ENCODE peak calls at places on chromosomes 5 and 9, in five cellular contexts. I is tibial artery; X is cardiac muscle cell; S is lower lobe of right lung; F is CD4-positive, alpha-beta T cell. N is an unnamed sample.

GRCh38 chr9:126377521-126377920 is 50.9 kb downstream of the MVB12B start:
- DNase-seq in F (no peak), I (no peak), X (no peak), S (no peak), N (peak)

GRCh38 chr5:132867046-132867451 is 607 bp downstream of the UQCRQ start:
- DNase-seq in X (no peak), I (no peak), S (no peak), F (no peak), N (no peak)

GRCh38 chr5:141419074-141419880 is 1.6 kb upstream of the PCDHGA11 start:
- DNase-seq in I (no peak), F (no peak), S (no peak), X (no peak), N (no peak)

GRCh38 chr9:131817627-131818026 is 77.8 kb upstream of the RAPGEF1 start:
- DNase-seq in X (no peak), I (no peak), S (no peak), F (no peak), N (no peak)

GRCh38 chr5:121640298-121640697 is 211.4 kb upstream of the FTMT start:
- DNase-seq in S (no peak), X (no peak), I (no peak), F (no peak), N (no peak)

GRCh38 chr5:129098488-129099183 is 4.1 kb downstream of the ISOC1 start:
- DNase-seq in X (peak), I (no peak), F (no peak), S (no peak), N (no peak)

GRCh38 chr5:131377785-131378325 is 114.0 kb downstream of the CDC42SE2 start:
- DNase-seq in F (no peak), S (no peak), I (no peak), X (peak), N (no peak)

GRCh38 chr5:120538149-120538548 is 74.0 kb downstream of the PRR16 start:
- DNase-seq in S (no peak), I (no peak), X (no peak), F (no peak), N (no peak)

GRCh38 chr5:150605546-150605945 is 34.9 kb upstream of the SYNPO start:
- DNase-seq in I (no peak), F (no peak), X (peak), S (peak), N (no peak)

GRCh38 chr5:181159286-181160143 is 12.1 kb downstream of the OR2V2 start:
- DNase-seq in S (peak), X (peak), I (peak), F (peak), N (peak)

GRCh38 chr9:15329539-15330109 is 22.6 kb upstream of the TTC39B start:
- DNase-seq in F (no peak), I (no peak), X (no peak), S (no peak), N (no peak)

GRCh38 chr9:114472765-114473446 is 32.4 kb downstream of the WHRN start:
- DNase-seq in S (no peak), I (peak), X (no peak), F (no peak), N (no peak)

GRCh38 chr9:36893148-36893547 is 140.9 kb downstream of the PAX5 start:
- DNase-seq in F (no peak), X (no peak), S (no peak), I (no peak), N (no peak)

GRCh38 chr9:8394341-8394740 is 594.8 kb upstream of the DMAC1 start:
- DNase-seq in S (no peak), I (no peak), X (no peak), F (no peak), N (no peak)

GRCh38 chr5:2758632-2759031 is 7.2 kb upstream of the IRX2 start:
- DNase-seq in S (no peak), X (no peak), F (no peak), I (peak), N (no peak)

GRCh38 chr5:175457466-175457865 is 13.5 kb upstream of the DRD1 start:
- DNase-seq in X (no peak), I (no peak), S (no peak), F (no peak), N (no peak)

GRCh38 chr9:133394687-133395271 is 18.6 kb downstream of the STKLD1 start:
- DNase-seq in S (no peak), I (no peak), F (no peak), X (no peak), N (no peak)

GRCh38 chr9:89808801-89809200 is 204.0 kb downstream of the GADD45G start:
- DNase-seq in X (peak), S (peak), F (no peak), I (peak), N (no peak)

GRCh38 chr5:80346055-80346454 is 26.3 kb downstream of the SPZ1 start:
- DNase-seq in I (no peak), X (peak), S (no peak), F (peak), N (no peak)

GRCh38 chr5:876398-877365 is 15.9 kb downstream of the BRD9 start:
- DNase-seq in F (no peak), S (no peak), I (no peak), X (no peak), N (no peak)

GRCh38 chr5:151739395-151739794 is 19.0 kb downstream of the ATOX1 start:
- DNase-seq in S (no peak), X (peak), I (no peak), F (no peak), N (no peak)

GRCh38 chr5:151042453-151043093 is 22.2 kb downstream of the GPX3 start:
- DNase-seq in I (no peak), F (no peak), S (peak), X (no peak), N (no peak)

GRCh38 chr9:104682642-104683041 is 11.7 kb upstream of the OR13D1 start:
- DNase-seq in S (no peak), X (peak), F (no peak), I (no peak), N (no peak)

GRCh38 chr5:125485003-125485641 is 738.7 kb upstream of the ZNF608 start:
- DNase-seq in S (no peak), I (peak), X (peak), F (no peak), N (peak)

GRCh38 chr5:81249240-81249639 is 16.1 kb downstream of the CKMT2 start:
- DNase-seq in F (no peak), I (no peak), X (no peak), S (no peak), N (no peak)

GRCh38 chr5:13987843-13988464 is 43.5 kb upstream of the DNAH5 start:
- DNase-seq in S (no peak), F (no peak), X (peak), I (no peak), N (peak)

GRCh38 chr9:71909887-71910601 is 949 bp downstream of the ABHD17B start:
- DNase-seq in X (peak), F (no peak), I (peak), S (peak), N (peak)

GRCh38 chr5:134451618-134452505 is 40.2 kb upstream of the CDKN2AIPNL start:
- DNase-seq in F (no peak), S (no peak), X (peak), I (peak), N (no peak)

GRCh38 chr9:37528652-37529072 is 42.9 kb downstream of the POLR1E start:
- DNase-seq in S (no peak), F (no peak), I (no peak), X (no peak), N (no peak)

GRCh38 chr9:31030741-31031202 is 1353.7 kb upstream of the ACO1 start:
- DNase-seq in I (no peak), S (no peak), X (peak), F (no peak), N (no peak)

GRCh38 chr5:97224112-97224750 is 41.2 kb upstream of the RIOK2 start:
- DNase-seq in X (peak), F (no peak), S (no peak), I (no peak), N (no peak)

GRCh38 chr5:110514030-110514429 is 212.4 kb downstream of the TMEM232 start:
- DNase-seq in X (no peak), I (no peak), F (no peak), S (no peak), N (no peak)

GRCh38 chr5:172858990-172859811 is 25.1 kb downstream of the ERGIC1 start:
- DNase-seq in I (peak), F (no peak), X (peak), S (peak), N (no peak)

GRCh38 chr5:172443441-172444109 is 10.8 kb downstream of the SH3PXD2B start:
- DNase-seq in S (peak), I (peak), X (peak), F (no peak), N (no peak)

GRCh38 chr9:83981126-83981871 is 694 bp downstream of the RMI1 start:
- DNase-seq in X (peak), F (no peak), I (no peak), S (no peak), N (no peak)

GRCh38 chr9:16039103-16039987 is 486.5 kb downstream of the CCDC171 start:
- DNase-seq in I (no peak), X (peak), S (no peak), F (no peak), N (peak)

GRCh38 chr5:83219077-83219476 is 141.7 kb downstream of the XRCC4 start:
- DNase-seq in S (no peak), X (no peak), I (no peak), F (no peak), N (no peak)

DNA sequence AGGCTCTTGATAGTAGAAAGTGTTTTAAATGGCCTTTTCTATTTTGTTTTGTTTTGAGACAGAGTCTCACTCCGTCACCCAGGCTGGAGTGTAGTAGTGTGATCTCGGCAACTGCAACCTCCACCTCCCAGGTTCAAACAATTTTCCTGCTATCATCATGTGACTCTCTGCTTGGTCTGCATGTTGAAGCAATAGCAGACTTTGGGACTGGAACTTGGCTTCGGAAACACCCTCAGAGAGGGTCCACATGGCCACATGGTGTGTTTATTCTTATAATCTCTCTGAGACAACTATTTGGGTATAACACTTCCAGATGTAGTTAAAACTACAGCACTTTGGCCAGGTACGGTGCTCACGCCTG is 10.9 kb downstream of the SLC1A1 start:
- DNase-seq in F (no peak), I (no peak), S (no peak), X (no peak), N (no peak)
- H3K27ac ChIP-seq in F (no peak), I (no peak), S (no peak), X (no peak), N (no peak)

DNA sequence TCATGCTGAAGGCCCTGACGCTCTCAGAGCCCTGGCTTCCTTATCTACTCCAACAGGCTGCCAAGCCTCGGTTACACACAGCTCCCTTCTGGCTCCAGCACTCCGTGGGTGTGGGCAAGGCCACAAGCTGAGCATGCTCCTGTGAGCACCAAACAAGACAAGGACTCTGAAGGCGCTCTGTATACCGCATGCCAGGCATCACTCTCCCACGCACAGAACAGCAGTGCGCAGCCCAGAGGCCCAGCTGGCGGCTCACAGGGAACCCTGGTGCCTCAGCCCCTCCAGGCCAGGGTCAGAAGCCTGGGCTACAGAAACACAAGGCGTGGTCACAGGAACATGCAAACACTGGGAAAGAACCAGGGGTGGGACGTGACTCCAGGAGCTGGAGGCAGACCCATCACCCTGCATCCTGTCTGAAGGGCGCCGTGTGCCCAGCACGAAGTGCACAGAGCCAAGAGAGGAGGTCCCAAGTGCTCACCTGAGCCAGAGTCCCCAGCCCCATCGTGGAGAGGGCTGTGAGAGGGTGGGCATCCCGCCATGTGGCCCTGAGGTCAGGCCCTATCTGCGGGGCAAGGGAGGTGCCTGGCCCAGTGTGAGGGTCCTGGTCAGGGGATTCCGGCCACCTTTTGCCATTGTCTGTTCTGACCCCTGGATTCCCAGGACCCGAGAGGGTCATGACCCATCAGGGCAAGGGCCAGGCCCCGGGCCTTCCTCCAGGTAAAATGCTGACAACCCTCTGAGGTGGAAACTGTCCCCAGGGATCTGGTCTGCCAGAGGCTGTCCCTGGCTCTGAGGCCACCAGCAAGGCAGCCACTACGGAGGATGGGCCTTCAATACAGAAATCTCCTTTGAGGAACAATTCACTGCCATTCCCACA is 54.7 kb downstream of the COL23A1 start:
- DNase-seq in X (peak), F (no peak), S (no peak), I (no peak), N (no peak)
- H3K27ac ChIP-seq in X (peak), F (no peak), S (no peak), I (no peak), N (no peak)

GRCh38 chr5:178114325-178115135 is 1.2 kb downstream of the N4BP3 start:
- DNase-seq in I (no peak), X (no peak), S (no peak), F (peak), N (no peak)
- H3K27ac ChIP-seq in I (no peak), X (no peak), S (peak), F (no peak), N (no peak)

GRCh38 chr9:129162901-129163670 is 15.0 kb downstream of the IER5L start:
- DNase-seq in X (peak), I (no peak), S (no peak), F (no peak), N (no peak)

GRCh38 chr9:129163753-129164152 is 14.3 kb downstream of the IER5L start:
- DNase-seq in S (no peak), I (no peak), F (no peak), X (no peak), N (no peak)

GRCh38 chr9:129166962-129167557 is 11.0 kb downstream of the IER5L start:
- DNase-seq in S (peak), X (peak), I (peak), F (no peak), N (no peak)

GRCh38 chr9:129164246-129164930 is 13.7 kb downstream of the IER5L start:
- DNase-seq in F (no peak), I (peak), X (peak), S (no peak), N (no peak)

GRCh38 chr9:129165198-129165597 is 12.9 kb downstream of the IER5L start:
- DNase-seq in I (no peak), X (no peak), F (no peak), S (no peak), N (no peak)
- H3K27ac ChIP-seq in I (no peak), X (no peak), F (no peak), S (no peak), N (no peak)

GRCh38 chr5:90940227-90940995 is 381.8 kb downstream of the ADGRV1 start:
- DNase-seq in S (no peak), X (peak), I (no peak), F (peak), N (no peak)
- H3K27ac ChIP-seq in S (no peak), X (peak), I (no peak), F (no peak), N (no peak)

GRCh38 chr9:20659474-20659962 is 24.5 kb upstream of the FOCAD start:
- DNase-seq in I (no peak), F (no peak), X (no peak), S (no peak), N (no peak)
- H3K27ac ChIP-seq in I (no peak), F (no peak), X (no peak), S (no peak), N (no peak)

DNA sequence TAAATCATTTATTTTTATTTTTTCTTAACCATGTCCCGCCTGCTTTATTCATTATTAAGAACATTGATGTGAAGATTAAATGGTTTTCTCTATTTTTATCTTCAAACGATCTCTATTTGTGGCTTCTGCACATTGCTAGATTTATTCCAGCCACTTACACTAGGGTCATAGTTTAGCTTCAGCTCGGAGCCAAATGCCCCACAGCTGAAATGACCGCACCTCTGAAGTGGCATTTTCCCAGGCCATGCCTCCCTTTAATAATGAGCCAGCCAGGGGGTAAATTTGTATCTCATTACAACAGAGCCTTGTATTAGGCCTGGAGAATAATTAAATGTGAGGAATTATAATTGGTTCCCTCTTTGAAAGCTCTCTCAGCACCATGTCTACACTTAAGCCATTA is 89.4 kb downstream of the DOCK8 start:
- DNase-seq in I (no peak), F (no peak), S (no peak), X (no peak), N (no peak)
- H3K27ac ChIP-seq in I (no peak), F (no peak), S (peak), X (no peak), N (no peak)

GRCh38 chr9:121192959-121193645 is 8.6 kb downstream of the RAB14 start:
- DNase-seq in I (no peak), X (peak), S (no peak), F (no peak), N (no peak)
- H3K27ac ChIP-seq in I (no peak), X (no peak), S (no peak), F (no peak), N (no peak)

GRCh38 chr5:87780831-87781760 is 368.4 kb upstream of the CCNH start:
- DNase-seq in F (peak), S (peak), X (peak), I (peak), N (peak)
- H3K27ac ChIP-seq in F (no peak), S (no peak), X (no peak), I (no peak), N (peak)

DNA sequence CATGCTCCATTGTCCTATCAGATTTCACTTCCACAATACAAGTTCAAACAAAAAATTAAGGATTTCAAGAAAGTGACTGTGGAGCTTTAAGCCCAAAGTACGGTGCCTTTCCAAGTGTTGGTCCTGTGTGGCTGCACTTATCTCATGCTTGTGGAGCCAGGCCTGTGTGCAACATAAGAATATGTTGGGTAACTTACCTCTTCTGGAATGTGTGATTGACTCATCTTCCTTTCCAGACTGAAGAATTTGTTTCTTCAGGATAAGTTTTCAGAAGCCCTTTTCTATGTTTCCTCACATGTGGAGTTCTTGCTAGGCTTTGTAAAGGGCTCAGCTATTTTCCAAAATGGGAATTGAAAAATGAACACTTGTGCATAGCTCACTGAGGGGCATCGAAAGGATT is 485.1 kb upstream of the PAPPA start:
- DNase-seq in I (no peak), S (no peak), F (no peak), X (peak), N (no peak)
- H3K27ac ChIP-seq in I (peak), S (no peak), F (no peak), X (no peak), N (no peak)